ENCODE peak calls at places on chromosomes 16 and 17, in seven cellular contexts. C, I, M, R, Y, H and L are unnamed samples.
A peak's percentile ranks its signal among the peaks of the same experiment; 100 is the strongest.

GRCh38 chr17:981292-981658 is 1.7 kb upstream of the NXN start:
- DNase-seq in H (no peak), C (no peak), Y (no peak), R (no peak), M (no peak), I (no peak), L (no peak)

GRCh38 chr17:78795241-78795640 is 13.2 kb upstream of the CYTH1 start:
- DNase-seq in R (no peak), Y (no peak), M (no peak), C (no peak), I (no peak), H (no peak), L (no peak)

GRCh38 chr16:10817963-10818941 is at the start of gene TVP23A:
- DNase-seq in Y (no peak), M (peak; percentile 80), C (no peak), I (no peak), R (no peak), H (no peak), L (no peak)

GRCh38 chr17:27654654-27655524 is 23.9 kb downstream of the LGALS9 start:
- DNase-seq in R (peak; percentile 50), Y (no peak), I (peak; percentile 58), H (peak; percentile 65), C (peak; percentile 72), M (peak; percentile 86), L (peak; percentile 83)

GRCh38 chr16:28213396-28213795 is 1.6 kb upstream of the XPO6 start:
- DNase-seq in C (no peak), I (no peak), H (no peak), R (no peak), Y (no peak), M (no peak), L (no peak)

GRCh38 chr17:51860934-51861561 is 297.5 kb downstream of the CA10 start:
- DNase-seq in R (no peak), Y (no peak), C (no peak), M (peak; percentile 83), I (peak; percentile 66), H (no peak), L (peak; percentile 68)

GRCh38 chr16:71628810-71629209 is 2.8 kb downstream of the MARVELD3 start:
- DNase-seq in M (no peak), R (no peak), Y (no peak), H (no peak), I (peak; percentile 53), C (peak; percentile 47), L (peak; percentile 43)

GRCh38 chr16:81511371-81511770 is 66.8 kb downstream of the CMIP start:
- DNase-seq in M (no peak), Y (no peak), C (peak; percentile 80), R (no peak), I (no peak), H (no peak), L (no peak)

GRCh38 chr17:18100616-18101015 is 7.9 kb upstream of the MYO15A start:
- DNase-seq in R (no peak), I (no peak), M (no peak), C (no peak), Y (no peak), H (no peak), L (no peak)